ENCODE peak calls at places on chromosome 14, in eight cellular contexts. Q is lower leg skin, X is esophagus squamous epithelium, F is heart left ventricle, C is IMR-90, G is A549, R is transverse colon, W is uterus. P is an unnamed sample.
A peak's percentile ranks its signal among the peaks of the same experiment; 100 is the strongest.

GRCh38 chr14:31527546-31527945 is 33.7 kb upstream of the NUBPL start:
- DNase-seq in Q (no peak), X (no peak), F (no peak), C (no peak), G (no peak), R (no peak), W (no peak), P (no peak)

GRCh38 chr14:36835145-36835544 is 173.5 kb downstream of the PAX9 start:
- DNase-seq in Q (no peak), X (no peak), F (no peak), C (no peak), G (no peak), R (no peak), W (no peak), P (no peak)

GRCh38 chr14:55071870-55072640 is 20.6 kb downstream of the MAPK1IP1L start:
- DNase-seq in Q (no peak), X (no peak), F (no peak), C (peak; percentile 94), G (peak; percentile 32), R (no peak), W (peak; percentile 46), P (peak; percentile 24)

GRCh38 chr14:32438511-32438910 is 109.4 kb downstream of the AKAP6 start:
- DNase-seq in Q (no peak), X (no peak), F (no peak), C (no peak), G (no peak), R (no peak), W (no peak), P (no peak)

GRCh38 chr14:81211844-81212243 is 8.9 kb downstream of the GTF2A1 start:
- DNase-seq in Q (no peak), X (no peak), F (no peak), C (peak; percentile 17), G (peak; percentile 37), R (no peak), W (no peak), P (peak; percentile 33)

GRCh38 chr14:53214384-53214783 is 61.3 kb upstream of the DDHD1 start:
- DNase-seq in Q (no peak), X (no peak), F (no peak), C (no peak), G (no peak), R (no peak), W (no peak), P (no peak)

GRCh38 chr14:67420102-67420739 is 8.3 kb upstream of the PLEK2 start:
- DNase-seq in Q (no peak), X (no peak), F (no peak), C (no peak), G (no peak), R (peak; percentile 51), W (no peak), P (no peak)

GRCh38 chr14:61196792-61197191 is 84.3 kb downstream of the TMEM30B start:
- DNase-seq in Q (no peak), X (no peak), F (no peak), C (no peak), G (peak; percentile 42), R (no peak), W (no peak), P (no peak)

GRCh38 chr14:69475194-69475818 is 9.2 kb upstream of the PLEKHD1 start:
- DNase-seq in Q (peak; percentile 45), X (no peak), F (no peak), C (peak; percentile 7), G (peak; percentile 56), R (no peak), W (no peak), P (no peak)

GRCh38 chr14:101875726-101876268 is 88.6 kb upstream of the DYNC1H1 start:
- DNase-seq in Q (no peak), X (no peak), F (no peak), C (no peak), G (no peak), R (no peak), W (no peak), P (no peak)

GRCh38 chr14:104438166-104438887 is 141.2 kb upstream of the C14orf180 start:
- DNase-seq in Q (peak; percentile 80), X (no peak), F (no peak), C (no peak), G (no peak), R (peak; percentile 5), W (no peak), P (peak; percentile 30)

GRCh38 chr14:104277416-104278213 is 139.2 kb downstream of the KIF26A start:
- DNase-seq in Q (peak; percentile 77), X (no peak), F (peak; percentile 28), C (no peak), G (no peak), R (peak; percentile 4), W (peak; percentile 5), P (peak; percentile 35)

GRCh38 chr14:33432407-33433023 is 493.8 kb downstream of the NPAS3 start:
- DNase-seq in Q (no peak), X (no peak), F (no peak), C (peak; percentile 18), G (peak; percentile 29), R (peak; percentile 32), W (no peak), P (peak; percentile 15)

GRCh38 chr14:105338392-105338791 is 23.8 kb downstream of the PACS2 start:
- DNase-seq in Q (no peak), X (no peak), F (no peak), C (no peak), G (no peak), R (no peak), W (no peak), P (no peak)

GRCh38 chr14:38042356-38042755 is 165.3 kb upstream of the SSTR1 start:
- DNase-seq in Q (no peak), X (no peak), F (no peak), C (peak; percentile 75), G (peak; percentile 33), R (no peak), W (no peak), P (peak; percentile 28)

GRCh38 chr14:40417777-40418401 is 985.7 kb upstream of the FBXO33 start:
- DNase-seq in Q (no peak), X (no peak), F (no peak), C (no peak), G (peak; percentile 17), R (no peak), W (no peak), P (peak; percentile 21)

GRCh38 chr14:59321184-59321952 is 132.9 kb downstream of the DAAM1 start:
- DNase-seq in Q (no peak), X (no peak), F (no peak), C (peak; percentile 52), G (no peak), R (no peak), W (no peak), P (no peak)

GRCh38 chr14:81534510-81535074 is 939 bp upstream of the SEL1L start:
- DNase-seq in Q (no peak), X (no peak), F (no peak), C (no peak), G (no peak), R (no peak), W (no peak), P (no peak)

GRCh38 chr14:71751264-71751663 is 181.0 kb upstream of the RGS6 start:
- DNase-seq in Q (no peak), X (no peak), F (no peak), C (peak; percentile 53), G (no peak), R (no peak), W (no peak), P (no peak)

GRCh38 chr14:78342879-78343278 is 172.7 kb downstream of the NRXN3 start:
- DNase-seq in Q (no peak), X (no peak), F (no peak), C (no peak), G (no peak), R (no peak), W (no peak), P (no peak)

GRCh38 chr14:104195854-104196253 is 57.5 kb downstream of the KIF26A start:
- DNase-seq in Q (no peak), X (no peak), F (no peak), C (no peak), G (no peak), R (no peak), W (no peak), P (no peak)

DNA sequence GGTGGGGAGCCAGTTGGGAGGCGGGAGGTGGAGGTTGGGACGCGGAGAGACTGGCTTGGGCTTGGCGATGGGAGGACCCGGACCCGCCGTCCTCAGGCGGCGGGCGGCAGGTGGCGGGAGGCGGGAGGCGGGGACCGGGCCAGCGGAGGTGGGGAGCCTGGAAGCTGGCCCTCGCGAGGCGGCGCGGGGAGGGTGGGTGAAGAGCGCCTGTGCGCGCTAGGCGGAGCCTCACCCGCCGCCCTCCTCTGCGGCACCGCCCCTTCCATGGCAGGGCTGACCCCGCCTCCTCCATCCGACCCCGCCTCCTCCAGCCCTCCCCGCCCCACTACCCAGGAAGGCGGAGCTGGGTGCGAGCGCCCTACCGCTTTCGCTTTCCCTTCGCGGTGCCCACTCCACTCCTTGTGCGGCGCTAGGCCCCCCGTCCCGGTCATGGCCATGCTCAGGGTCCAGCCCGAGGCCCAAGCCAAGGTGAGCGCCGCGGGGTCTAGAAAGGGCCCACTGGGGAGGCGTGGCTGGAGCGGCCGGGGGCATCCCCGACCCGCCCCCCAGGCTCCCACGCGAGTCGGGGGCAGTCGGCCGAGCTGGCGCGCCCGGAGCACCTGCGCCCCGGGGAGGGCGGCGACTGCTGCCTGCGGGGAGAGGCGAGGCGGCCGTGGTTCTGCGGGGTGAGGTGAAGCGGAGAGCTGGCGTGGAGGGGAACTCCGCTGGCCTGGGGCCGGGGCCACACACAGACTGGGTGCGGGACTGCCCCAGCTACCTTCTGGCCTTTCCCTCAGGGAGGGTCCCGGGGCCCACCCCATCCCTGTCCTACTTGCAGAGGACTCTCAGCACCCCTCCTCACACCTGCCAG is at the start of gene PSME1:
- DNase-seq in Q (peak; percentile 98), X (peak; percentile 57), F (peak; percentile 97), C (peak; percentile 82), G (peak; percentile 86), R (peak; percentile 97), W (peak; percentile 95), P (peak; percentile 96)
- TF ChIP-seq POLR2A in Q (no peak), X (no peak), F (no peak), C (no peak), G (peak; percentile 41), R (peak; percentile 63), W (peak; percentile 81), P (no peak)

GRCh38 chr14:56799327-56799645 is 11.0 kb downstream of the OTX2 start:
- DNase-seq in Q (no peak), X (no peak), F (no peak), C (no peak), G (no peak), R (no peak), W (no peak), P (no peak)
- H3K4me3 ChIP-seq in Q (no peak overlapping the region), X (no peak overlapping the region), F (no peak overlapping the region), C (no peak overlapping the region), G (no peak overlapping the region), R (no peak overlapping the region), W (no peak overlapping the region), P (no peak overlapping the region)

DNA sequence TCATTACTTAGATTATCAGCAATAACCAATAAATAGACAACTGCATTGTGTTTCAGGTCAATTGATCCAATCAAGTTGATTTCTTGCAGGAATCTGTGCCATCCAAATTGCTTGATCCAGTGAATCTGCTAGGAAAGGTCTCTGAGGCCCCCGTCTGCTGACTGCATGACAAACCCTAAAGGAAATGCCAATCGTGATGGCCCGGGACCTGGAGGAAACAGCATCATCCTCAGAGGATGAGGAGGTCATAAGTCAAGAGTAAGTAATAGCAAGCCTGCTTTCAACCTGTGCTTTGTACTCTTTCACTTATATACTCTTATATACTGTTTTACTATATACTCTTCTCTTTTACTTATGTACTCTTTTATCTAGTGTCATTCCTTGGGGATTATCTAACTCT is 1.9 kb downstream of the TTLL5 start:
- DNase-seq in Q (no peak), X (no peak), F (no peak), C (no peak), G (no peak), R (no peak), W (no peak), P (no peak)
- TF ChIP-seq POLR2A in Q (no peak), X (no peak), F (no peak), C (no peak), G (no peak), R (no peak), W (no peak), P (no peak)

GRCh38 chr14:92653162-92653651 is 95.2 kb downstream of the LGMN start:
- DNase-seq in Q (no peak), X (no peak), F (no peak), C (no peak), G (no peak), R (no peak), W (no peak), P (no peak)
- H3K4me3 ChIP-seq in Q (no peak overlapping the region), X (peak overlapping the region; percentile 39), F (peak overlapping the region; percentile 32), C (no peak overlapping the region), G (no peak overlapping the region), R (no peak overlapping the region), W (peak overlapping the region; percentile 2), P (peak overlapping the region; percentile 28)

P was measured in adrenal gland.